ENCODE peak calls at places on chromosome 9, in ten cellular contexts. One of them, this sample, is unnamed. For H3K4me1, the result is how much of the 10 kb centered on the place peaks cover.

GRCh38 chr9:110069326-110070248 is 138.4 kb downstream of the C9orf152 start:
- DNase-seq in transverse colon: no peak
- DNase-seq in Panc1: peak
- DNase-seq in suprapubic skin: peak
- DNase-seq in stomach: no peak
- DNase-seq in GM23338: no peak
- DNase-seq in H1: no peak
- DNase-seq in sigmoid colon: peak
- DNase-seq in esophagus muscularis mucosa: no peak
- DNase-seq in HCT116: no peak
- DNase-seq in this sample: no peak

GRCh38 chr9:108854094-108854493 is 1.7 kb downstream of the ACTL7B start:
- DNase-seq in transverse colon: no peak
- DNase-seq in Panc1: no peak
- DNase-seq in suprapubic skin: no peak
- DNase-seq in stomach: no peak
- DNase-seq in GM23338: peak
- DNase-seq in H1: no peak
- DNase-seq in sigmoid colon: no peak
- DNase-seq in esophagus muscularis mucosa: no peak
- DNase-seq in HCT116: no peak
- DNase-seq in this sample: no peak

GRCh38 chr9:347667-348292 is 133.1 kb downstream of the DOCK8 start:
- DNase-seq in transverse colon: no peak
- DNase-seq in Panc1: peak
- DNase-seq in suprapubic skin: no peak
- DNase-seq in stomach: no peak
- DNase-seq in GM23338: peak
- DNase-seq in H1: no peak
- DNase-seq in sigmoid colon: no peak
- DNase-seq in esophagus muscularis mucosa: no peak
- DNase-seq in HCT116: peak
- DNase-seq in this sample: no peak

GRCh38 chr9:127422787-127423186 is 1.4 kb upstream of the ZNF79 start:
- DNase-seq in transverse colon: no peak
- DNase-seq in Panc1: no peak
- DNase-seq in suprapubic skin: no peak
- DNase-seq in stomach: no peak
- DNase-seq in GM23338: no peak
- DNase-seq in H1: no peak
- DNase-seq in sigmoid colon: no peak
- DNase-seq in esophagus muscularis mucosa: no peak
- DNase-seq in HCT116: no peak
- DNase-seq in this sample: no peak

GRCh38 chr9:138102246-138103051 is 224.9 kb downstream of the CACNA1B start:
- DNase-seq in transverse colon: no peak
- DNase-seq in Panc1: no peak
- DNase-seq in suprapubic skin: no peak
- DNase-seq in stomach: peak
- DNase-seq in GM23338: no peak
- DNase-seq in H1: no peak
- DNase-seq in sigmoid colon: peak
- DNase-seq in esophagus muscularis mucosa: peak
- DNase-seq in HCT116: no peak
- DNase-seq in this sample: no peak

GRCh38 chr9:7935666-7936065 is 136.1 kb upstream of the DMAC1 start:
- DNase-seq in transverse colon: no peak
- DNase-seq in Panc1: no peak
- DNase-seq in suprapubic skin: no peak
- DNase-seq in stomach: no peak
- DNase-seq in GM23338: no peak
- DNase-seq in H1: no peak
- DNase-seq in sigmoid colon: no peak
- DNase-seq in esophagus muscularis mucosa: no peak
- DNase-seq in HCT116: no peak
- DNase-seq in this sample: no peak

GRCh38 chr9:95930314-95930713 is 54.8 kb downstream of the ERCC6L2 start:
- DNase-seq in transverse colon: no peak
- DNase-seq in Panc1: no peak
- DNase-seq in suprapubic skin: no peak
- DNase-seq in stomach: no peak
- DNase-seq in GM23338: no peak
- DNase-seq in H1: no peak
- DNase-seq in sigmoid colon: no peak
- DNase-seq in esophagus muscularis mucosa: no peak
- DNase-seq in HCT116: no peak
- DNase-seq in this sample: no peak

GRCh38 chr9:126545116-126545515 is 68.6 kb upstream of the LMX1B start:
- DNase-seq in transverse colon: no peak
- DNase-seq in Panc1: no peak
- DNase-seq in suprapubic skin: peak
- DNase-seq in stomach: no peak
- DNase-seq in GM23338: no peak
- DNase-seq in H1: no peak
- DNase-seq in sigmoid colon: peak
- DNase-seq in esophagus muscularis mucosa: no peak
- DNase-seq in HCT116: no peak
- DNase-seq in this sample: no peak

GRCh38 chr9:69469136-69469535 is 144.1 kb downstream of the ENTREP1 start:
- DNase-seq in transverse colon: no peak
- DNase-seq in Panc1: no peak
- DNase-seq in suprapubic skin: no peak
- DNase-seq in stomach: no peak
- DNase-seq in GM23338: no peak
- DNase-seq in H1: no peak
- DNase-seq in sigmoid colon: no peak
- DNase-seq in esophagus muscularis mucosa: no peak
- DNase-seq in HCT116: no peak
- DNase-seq in this sample: no peak

GRCh38 chr9:111094433-111095421 is 56.5 kb upstream of the LPAR1 start:
- DNase-seq in transverse colon: peak
- DNase-seq in Panc1: no peak
- DNase-seq in suprapubic skin: peak
- DNase-seq in stomach: no peak
- DNase-seq in GM23338: no peak
- DNase-seq in H1: no peak
- DNase-seq in sigmoid colon: peak
- DNase-seq in esophagus muscularis mucosa: no peak
- DNase-seq in HCT116: no peak
- DNase-seq in this sample: no peak

GRCh38 chr9:129338701-129339445 is 160.8 kb upstream of the IER5L start:
- DNase-seq in transverse colon: no peak
- DNase-seq in Panc1: no peak
- DNase-seq in suprapubic skin: no peak
- DNase-seq in stomach: peak
- DNase-seq in GM23338: no peak
- DNase-seq in H1: no peak
- DNase-seq in sigmoid colon: no peak
- DNase-seq in esophagus muscularis mucosa: no peak
- DNase-seq in HCT116: no peak
- DNase-seq in this sample: no peak

GRCh38 chr9:94029932-94030317 is 54.3 kb upstream of the PTPDC1 start:
- DNase-seq in transverse colon: no peak
- DNase-seq in Panc1: no peak
- DNase-seq in suprapubic skin: no peak
- DNase-seq in stomach: no peak
- DNase-seq in GM23338: no peak
- DNase-seq in H1: no peak
- DNase-seq in sigmoid colon: no peak
- DNase-seq in esophagus muscularis mucosa: no peak
- DNase-seq in HCT116: no peak
- DNase-seq in this sample: no peak

GRCh38 chr9:16245756-16246440 is 624.6 kb downstream of the BNC2 start:
- DNase-seq in transverse colon: no peak
- DNase-seq in Panc1: no peak
- DNase-seq in suprapubic skin: no peak
- DNase-seq in stomach: no peak
- DNase-seq in GM23338: no peak
- DNase-seq in H1: no peak
- DNase-seq in sigmoid colon: no peak
- DNase-seq in esophagus muscularis mucosa: no peak
- DNase-seq in HCT116: no peak
- DNase-seq in this sample: no peak

GRCh38 chr9:91900057-91900816 is 49.8 kb downstream of the ROR2 start:
- DNase-seq in transverse colon: no peak
- DNase-seq in Panc1: no peak
- DNase-seq in suprapubic skin: no peak
- DNase-seq in stomach: no peak
- DNase-seq in GM23338: peak
- DNase-seq in H1: no peak
- DNase-seq in sigmoid colon: peak
- DNase-seq in esophagus muscularis mucosa: peak
- DNase-seq in HCT116: no peak
- DNase-seq in this sample: no peak

GRCh38 chr9:112037281-112038016 is 137.6 kb downstream of the SUSD1 start:
- DNase-seq in transverse colon: peak
- DNase-seq in Panc1: no peak
- DNase-seq in suprapubic skin: no peak
- DNase-seq in stomach: no peak
- DNase-seq in GM23338: no peak
- DNase-seq in H1: no peak
- DNase-seq in sigmoid colon: no peak
- DNase-seq in esophagus muscularis mucosa: no peak
- DNase-seq in HCT116: no peak
- DNase-seq in this sample: no peak

GRCh38 chr9:37963936-37964739 is 60.2 kb upstream of the SLC25A51 start:
- DNase-seq in transverse colon: peak
- DNase-seq in Panc1: no peak
- DNase-seq in suprapubic skin: peak
- DNase-seq in stomach: peak
- DNase-seq in GM23338: no peak
- DNase-seq in H1: no peak
- DNase-seq in sigmoid colon: no peak
- DNase-seq in esophagus muscularis mucosa: no peak
- DNase-seq in HCT116: no peak
- DNase-seq in this sample: no peak
- H3K4me1 ChIP-seq in transverse colon: half or more
- H3K4me1 ChIP-seq in Panc1: under half
- H3K4me1 ChIP-seq in suprapubic skin: half or more
- H3K4me1 ChIP-seq in stomach: half or more
- H3K4me1 ChIP-seq in GM23338: under half
- H3K4me1 ChIP-seq in H1: under half
- H3K4me1 ChIP-seq in sigmoid colon: under half
- H3K4me1 ChIP-seq in esophagus muscularis mucosa: under half
- H3K4me1 ChIP-seq in HCT116: half or more
- H3K4me1 ChIP-seq in this sample: half or more

GRCh38 chr9:12774861-12775367 is at the start of gene LURAP1L:
- DNase-seq in transverse colon: peak
- DNase-seq in Panc1: no peak
- DNase-seq in suprapubic skin: no peak
- DNase-seq in stomach: peak
- DNase-seq in GM23338: peak
- DNase-seq in H1: no peak
- DNase-seq in sigmoid colon: peak
- DNase-seq in esophagus muscularis mucosa: no peak
- DNase-seq in HCT116: peak
- DNase-seq in this sample: no peak
- TF ChIP-seq POLR2AphosphoS5 in transverse colon: peak
- TF ChIP-seq POLR2AphosphoS5 in Panc1: peak
- TF ChIP-seq POLR2AphosphoS5 in suprapubic skin: no peak
- TF ChIP-seq POLR2AphosphoS5 in stomach: peak
- TF ChIP-seq POLR2AphosphoS5 in GM23338: no peak
- TF ChIP-seq POLR2AphosphoS5 in H1: no peak
- TF ChIP-seq POLR2AphosphoS5 in sigmoid colon: peak
- TF ChIP-seq POLR2AphosphoS5 in esophagus muscularis mucosa: peak
- TF ChIP-seq POLR2AphosphoS5 in HCT116: peak
- TF ChIP-seq POLR2AphosphoS5 in this sample: no peak

GRCh38 chr9:37968228-37968672 is 64.3 kb upstream of the SLC25A51 start:
- DNase-seq in transverse colon: peak
- DNase-seq in Panc1: no peak
- DNase-seq in suprapubic skin: no peak
- DNase-seq in stomach: no peak
- DNase-seq in GM23338: no peak
- DNase-seq in H1: no peak
- DNase-seq in sigmoid colon: no peak
- DNase-seq in esophagus muscularis mucosa: no peak
- DNase-seq in HCT116: no peak
- DNase-seq in this sample: no peak

GRCh38 chr9:37967272-37967581 is 63.3 kb upstream of the SLC25A51 start:
- DNase-seq in transverse colon: no peak
- DNase-seq in Panc1: no peak
- DNase-seq in suprapubic skin: no peak
- DNase-seq in stomach: no peak
- DNase-seq in GM23338: no peak
- DNase-seq in H1: no peak
- DNase-seq in sigmoid colon: no peak
- DNase-seq in esophagus muscularis mucosa: no peak
- DNase-seq in HCT116: no peak
- DNase-seq in this sample: no peak

GRCh38 chr9:37969130-37969529 is 65.2 kb upstream of the SLC25A51 start:
- DNase-seq in transverse colon: peak
- DNase-seq in Panc1: no peak
- DNase-seq in suprapubic skin: no peak
- DNase-seq in stomach: peak
- DNase-seq in GM23338: no peak
- DNase-seq in H1: no peak
- DNase-seq in sigmoid colon: no peak
- DNase-seq in esophagus muscularis mucosa: no peak
- DNase-seq in HCT116: no peak
- DNase-seq in this sample: no peak

GRCh38 chr9:37966443-37967271 is 62.7 kb upstream of the SLC25A51 start:
- DNase-seq in transverse colon: peak
- DNase-seq in Panc1: no peak
- DNase-seq in suprapubic skin: no peak
- DNase-seq in stomach: peak
- DNase-seq in GM23338: no peak
- DNase-seq in H1: no peak
- DNase-seq in sigmoid colon: no peak
- DNase-seq in esophagus muscularis mucosa: no peak
- DNase-seq in HCT116: no peak
- DNase-seq in this sample: no peak

DNA sequence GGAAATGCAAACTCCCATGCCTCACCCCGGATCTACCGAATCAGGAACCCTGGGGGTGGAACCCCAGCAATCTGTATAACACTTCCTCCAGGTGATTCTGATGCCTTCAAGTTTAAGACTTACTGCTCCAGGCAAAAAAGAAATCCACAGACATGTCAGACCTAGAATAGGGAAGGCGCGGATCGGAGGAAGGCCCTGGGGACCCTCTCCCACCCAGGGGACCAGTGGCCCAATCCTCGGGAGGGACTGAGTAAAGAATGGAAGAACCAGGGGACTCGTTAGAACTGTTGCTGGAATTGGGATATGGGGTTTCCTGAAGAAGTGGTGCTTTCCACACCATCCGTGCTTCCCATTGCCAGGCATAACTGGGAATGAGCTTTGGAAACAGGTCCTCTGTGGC is 63.8 kb upstream of the SLC25A51 start:
- DNase-seq in transverse colon: no peak
- DNase-seq in Panc1: no peak
- DNase-seq in suprapubic skin: no peak
- DNase-seq in stomach: no peak
- DNase-seq in GM23338: no peak
- DNase-seq in H1: no peak
- DNase-seq in sigmoid colon: no peak
- DNase-seq in esophagus muscularis mucosa: no peak
- DNase-seq in HCT116: no peak
- DNase-seq in this sample: no peak
- H3K4me1 ChIP-seq in transverse colon: half or more
- H3K4me1 ChIP-seq in Panc1: half or more
- H3K4me1 ChIP-seq in suprapubic skin: half or more
- H3K4me1 ChIP-seq in stomach: half or more
- H3K4me1 ChIP-seq in GM23338: under half
- H3K4me1 ChIP-seq in H1: under half
- H3K4me1 ChIP-seq in sigmoid colon: under half
- H3K4me1 ChIP-seq in esophagus muscularis mucosa: under half
- H3K4me1 ChIP-seq in HCT116: half or more
- H3K4me1 ChIP-seq in this sample: half or more

GRCh38 chr9:100598641-100599145 is 20.8 kb downstream of the CAVIN4 start:
- DNase-seq in transverse colon: peak
- DNase-seq in Panc1: no peak
- DNase-seq in suprapubic skin: peak
- DNase-seq in stomach: peak
- DNase-seq in GM23338: peak
- DNase-seq in H1: peak
- DNase-seq in sigmoid colon: peak
- DNase-seq in esophagus muscularis mucosa: no peak
- DNase-seq in HCT116: peak
- DNase-seq in this sample: no peak
- TF ChIP-seq POLR2AphosphoS5 in transverse colon: no peak
- TF ChIP-seq POLR2AphosphoS5 in Panc1: no peak
- TF ChIP-seq POLR2AphosphoS5 in suprapubic skin: no peak
- TF ChIP-seq POLR2AphosphoS5 in stomach: peak
- TF ChIP-seq POLR2AphosphoS5 in GM23338: peak
- TF ChIP-seq POLR2AphosphoS5 in H1: peak
- TF ChIP-seq POLR2AphosphoS5 in sigmoid colon: no peak
- TF ChIP-seq POLR2AphosphoS5 in esophagus muscularis mucosa: peak
- TF ChIP-seq POLR2AphosphoS5 in HCT116: peak
- TF ChIP-seq POLR2AphosphoS5 in this sample: peak